ENCODE peak calls at places on chromosomes 4 and X, in ten cellular contexts. V, R, E, L, W, F, Z, H, U and X are unnamed samples.

GRCh38 chr4:110216079-110216478 is 17.7 kb upstream of the ELOVL6 start:
- DNase-seq in V (no peak), R (no peak), E (no peak), L (no peak), W (no peak), F (no peak), Z (no peak), H (no peak), U (no peak), X (no peak)

GRCh38 chr4:123783936-123784335 is 387.3 kb downstream of the SPRY1 start:
- DNase-seq in V (no peak), R (no peak), E (no peak), L (no peak), W (no peak), F (no peak), Z (no peak), H (no peak), U (no peak), X (no peak)

GRCh38 chr4:124641715-124642380 is 70.7 kb downstream of the ANKRD50 start:
- DNase-seq in V (peak), R (no peak), E (no peak), L (no peak), W (no peak), F (no peak), Z (no peak), H (peak), U (no peak), X (no peak)

GRCh38 chr4:24912252-24913098 is at the start of gene CCDC149:
- DNase-seq in V (peak), R (peak), E (peak), L (no peak), W (no peak), F (peak), Z (peak), H (no peak), U (no peak), X (peak)

GRCh38 chr4:61493470-61493869 is 293.3 kb downstream of the ADGRL3 start:
- DNase-seq in V (no peak), R (no peak), E (no peak), L (no peak), W (no peak), F (no peak), Z (no peak), H (no peak), U (no peak), X (no peak)

GRCh38 chrX:1727531-1728027 is 112.7 kb downstream of the ASMT start:
- DNase-seq in V (peak), R (no peak), E (no peak), L (no peak), W (no peak), F (peak), Z (peak), H (no peak), U (no peak), X (peak)

GRCh38 chr4:113837397-113837796 is 75.9 kb upstream of the CAMK2D start:
- DNase-seq in V (peak), R (no peak), E (peak), L (no peak), W (no peak), F (peak), Z (no peak), H (peak), U (no peak), X (peak)

GRCh38 chr4:119564106-119564505 is 64.5 kb downstream of the PDE5A start:
- DNase-seq in V (no peak), R (no peak), E (no peak), L (no peak), W (no peak), F (no peak), Z (no peak), H (no peak), U (no peak), X (no peak)

GRCh38 chr4:8391972-8392371 is 48.6 kb downstream of the ACOX3 start:
- DNase-seq in V (peak), R (no peak), E (peak), L (no peak), W (no peak), F (peak), Z (no peak), H (peak), U (no peak), X (no peak)

GRCh38 chr4:15874671-15875070 is 63.9 kb downstream of the FGFBP1 start:
- DNase-seq in V (no peak), R (no peak), E (no peak), L (no peak), W (no peak), F (no peak), Z (no peak), H (no peak), U (no peak), X (no peak)

GRCh38 chrX:1239681-1240142 is 27.3 kb upstream of the CRLF2 start:
- DNase-seq in V (no peak), R (no peak), E (peak), L (no peak), W (no peak), F (peak), Z (no peak), H (no peak), U (no peak), X (no peak)

GRCh38 chr4:153555730-153556440 is 89.7 kb downstream of the TMEM131L start:
- DNase-seq in V (no peak), R (no peak), E (no peak), L (peak), W (no peak), F (no peak), Z (no peak), H (no peak), U (no peak), X (peak)

GRCh38 chr4:97646997-97647396 is 496.3 kb downstream of the STPG2 start:
- DNase-seq in V (no peak), R (no peak), E (no peak), L (no peak), W (no peak), F (no peak), Z (no peak), H (no peak), U (no peak), X (peak)

GRCh38 chr4:185011408-185011807 is 6.9 kb upstream of the HELT start:
- DNase-seq in V (peak), R (no peak), E (no peak), L (peak), W (no peak), F (no peak), Z (peak), H (no peak), U (peak), X (peak)

GRCh38 chrX:22118161-22118830 is 86.2 kb downstream of the PHEX start:
- DNase-seq in V (no peak), R (no peak), E (no peak), L (no peak), W (no peak), F (no peak), Z (no peak), H (no peak), U (no peak), X (no peak)

GRCh38 chrX:43836435-43837184 is 45.6 kb downstream of the MAOB start:
- DNase-seq in V (peak), R (no peak), E (peak), L (peak), W (no peak), F (no peak), Z (no peak), H (no peak), U (peak), X (peak)

GRCh38 chrX:10755477-10756334 is 135.3 kb upstream of the MID1 start:
- DNase-seq in V (peak), R (no peak), E (no peak), L (no peak), W (no peak), F (no peak), Z (no peak), H (no peak), U (no peak), X (peak)

GRCh38 chr4:163492951-163493504 is 1.5 kb upstream of the TMA16 start:
- DNase-seq in V (peak), R (no peak), E (no peak), L (no peak), W (no peak), F (no peak), Z (no peak), H (no peak), U (no peak), X (no peak)

GRCh38 chrX:56788717-56789122 is 59.7 kb downstream of the NBDY start:
- DNase-seq in V (no peak), R (no peak), E (peak), L (peak), W (no peak), F (no peak), Z (no peak), H (no peak), U (peak), X (no peak)

GRCh38 chrX:40213092-40213491 is 115.3 kb upstream of the BCOR start:
- DNase-seq in V (no peak), R (no peak), E (no peak), L (no peak), W (no peak), F (no peak), Z (no peak), H (no peak), U (no peak), X (no peak)

GRCh38 chr4:35818520-35818919 is 425.8 kb downstream of the ARAP2 start:
- DNase-seq in V (no peak), R (no peak), E (no peak), L (no peak), W (no peak), F (no peak), Z (no peak), H (no peak), U (no peak), X (no peak)

GRCh38 chr4:1717129-1718094 is 3.7 kb downstream of the TMEM129 start:
- DNase-seq in V (no peak), R (no peak), E (peak), L (no peak), W (no peak), F (no peak), Z (no peak), H (no peak), U (no peak), X (no peak)

GRCh38 chrX:135707880-135708279 is 5.6 kb upstream of the CT45A1 start:
- DNase-seq in V (peak), R (no peak), E (peak), L (peak), W (no peak), F (no peak), Z (peak), H (no peak), U (no peak), X (no peak)

GRCh38 chr4:150224896-150225591 is 146.8 kb downstream of the DCLK2 start:
- DNase-seq in V (no peak), R (no peak), E (no peak), L (no peak), W (no peak), F (no peak), Z (no peak), H (peak), U (no peak), X (no peak)

GRCh38 chr4:38046735-38047487 is 86.7 kb downstream of the PTTG2 start:
- DNase-seq in V (no peak), R (no peak), E (no peak), L (no peak), W (no peak), F (no peak), Z (peak), H (no peak), U (no peak), X (no peak)

GRCh38 chr4:25347971-25348370 is 29.1 kb upstream of the ANAPC4 start:
- DNase-seq in V (peak), R (no peak), E (no peak), L (no peak), W (no peak), F (no peak), Z (no peak), H (no peak), U (no peak), X (no peak)

GRCh38 chrX:10356979-10357378 is 200.2 kb downstream of the CLCN4 start:
- DNase-seq in V (no peak), R (no peak), E (no peak), L (no peak), W (no peak), F (no peak), Z (no peak), H (peak), U (no peak), X (no peak)

GRCh38 chr4:130808492-130808891 is 1712.5 kb downstream of the C4orf33 start:
- DNase-seq in V (peak), R (no peak), E (no peak), L (no peak), W (no peak), F (no peak), Z (no peak), H (no peak), U (no peak), X (no peak)

GRCh38 chr4:105283501-105283900 is 136.8 kb downstream of the TET2 start:
- DNase-seq in V (no peak), R (no peak), E (no peak), L (no peak), W (no peak), F (no peak), Z (no peak), H (no peak), U (no peak), X (no peak)

GRCh38 chr4:162535121-162535520 is 371.3 kb upstream of the FSTL5 start:
- DNase-seq in V (no peak), R (no peak), E (no peak), L (no peak), W (no peak), F (no peak), Z (no peak), H (no peak), U (no peak), X (no peak)

GRCh38 chr4:8820178-8821102 is 51.2 kb downstream of the HMX1 start:
- DNase-seq in V (no peak), R (no peak), E (no peak), L (no peak), W (no peak), F (no peak), Z (peak), H (no peak), U (no peak), X (no peak)

GRCh38 chr4:52076731-52077130 is 25.6 kb downstream of the SPATA18 start:
- DNase-seq in V (peak), R (no peak), E (no peak), L (no peak), W (no peak), F (no peak), Z (peak), H (no peak), U (no peak), X (peak)

GRCh38 chr4:102620697-102621497 is 119.7 kb downstream of the NFKB1 start:
- DNase-seq in V (peak), R (no peak), E (peak), L (peak), W (no peak), F (peak), Z (no peak), H (peak), U (no peak), X (peak)

GRCh38 chrX:31546130-31546529 is 474.3 kb upstream of the FTHL17 start:
- DNase-seq in V (peak), R (no peak), E (no peak), L (no peak), W (no peak), F (no peak), Z (no peak), H (peak), U (no peak), X (no peak)

GRCh38 chr4:119570401-119570800 is 58.2 kb downstream of the PDE5A start:
- DNase-seq in V (no peak), R (no peak), E (no peak), L (no peak), W (no peak), F (no peak), Z (no peak), H (no peak), U (no peak), X (no peak)

GRCh38 chr4:139115226-139115625 is 61.8 kb downstream of the ELF2 start:
- DNase-seq in V (no peak), R (no peak), E (no peak), L (no peak), W (no peak), F (no peak), Z (no peak), H (no peak), U (no peak), X (no peak)

GRCh38 chrX:12844319-12844718 is 22.6 kb upstream of the TLR7 start:
- DNase-seq in V (no peak), R (no peak), E (no peak), L (no peak), W (no peak), F (no peak), Z (no peak), H (no peak), U (no peak), X (no peak)

GRCh38 chrX:9327747-9328145 is 137.1 kb upstream of the TBL1X start:
- DNase-seq in V (peak), R (no peak), E (no peak), L (no peak), W (no peak), F (no peak), Z (no peak), H (no peak), U (no peak), X (no peak)

GRCh38 chr4:183413562-183414200 is 30.8 kb upstream of the CDKN2AIP start:
- DNase-seq in V (no peak), R (no peak), E (no peak), L (no peak), W (no peak), F (no peak), Z (no peak), H (no peak), U (no peak), X (no peak)